ENCODE peak calls at places on chromosome 1, in nine cellular contexts. W is GM23248, I is WTC11, M is fibroblast of the conjunctiva, O is GM23338, J is transverse colon, F is EL, G is NCI-H82, S is left kidney. R is an unnamed sample.

GRCh38 chr1:161907266-161907665 is 116.4 kb downstream of the OLFML2B start:
- DNase-seq in W (no peak), I (no peak), M (no peak), O (no peak), J (no peak), F (no peak), G (no peak), S (no peak), R (peak; percentile 21)

GRCh38 chr1:88983791-88984552 is 8.5 kb downstream of the KYAT3 start:
- DNase-seq in W (peak; percentile 71), I (no peak), M (peak; percentile 31), O (peak; percentile 82), J (no peak), F (peak; percentile 57), G (peak; percentile 65), S (peak; percentile 76), R (no peak)

GRCh38 chr1:226304291-226304955 is 4.5 kb downstream of the LIN9 start:
- DNase-seq in W (no peak), I (no peak), M (no peak), O (peak; percentile 74), J (no peak), F (no peak), G (no peak), S (no peak), R (no peak)

GRCh38 chr1:22870201-22870871 is 102.3 kb downstream of the LACTBL1 start:
- DNase-seq in W (peak; percentile 8), I (no peak), M (no peak), O (no peak), J (no peak), F (no peak), G (peak; percentile 69), S (peak; percentile 66), R (peak; percentile 34)

GRCh38 chr1:13901041-13901440 is 201.1 kb downstream of the PRDM2 start:
- DNase-seq in W (no peak), I (no peak), M (peak; percentile 10), O (no peak), J (no peak), F (no peak), G (no peak), S (peak; percentile 66), R (no peak)

GRCh38 chr1:214004795-214005194 is 17.0 kb downstream of the PROX1 start:
- DNase-seq in W (no peak), I (no peak), M (no peak), O (no peak), J (no peak), F (no peak), G (no peak), S (no peak), R (no peak)

GRCh38 chr1:21509351-21510112 is at the start of gene ALPL:
- DNase-seq in W (no peak), I (peak; percentile 50), M (no peak), O (peak; percentile 64), J (no peak), F (no peak), G (no peak), S (peak; percentile 61), R (no peak)

GRCh38 chr1:151867785-151868403 is 14.4 kb upstream of the THEM5 start:
- DNase-seq in W (peak; percentile 92), I (no peak), M (peak; percentile 59), O (no peak), J (peak; percentile 15), F (peak; percentile 75), G (no peak), S (no peak), R (no peak)

GRCh38 chr1:102535829-102536505 is 539.2 kb upstream of the OLFM3 start:
- DNase-seq in W (no peak), I (no peak), M (no peak), O (no peak), J (no peak), F (no peak), G (no peak), S (no peak), R (no peak)

GRCh38 chr1:210455840-210456603 is 127.3 kb downstream of the HHAT start:
- DNase-seq in W (no peak), I (no peak), M (no peak), O (no peak), J (no peak), F (no peak), G (peak; percentile 56), S (no peak), R (no peak)

GRCh38 chr1:84936116-84936810 is 43.3 kb upstream of the LPAR3 start:
- DNase-seq in W (peak; percentile 73), I (no peak), M (peak; percentile 51), O (peak; percentile 87), J (peak; percentile 15), F (peak; percentile 69), G (peak; percentile 84), S (peak; percentile 88), R (no peak)

GRCh38 chr1:90550616-90551406 is 166.3 kb downstream of the BARHL2 start:
- DNase-seq in W (no peak), I (peak; percentile 41), M (no peak), O (peak; percentile 80), J (no peak), F (no peak), G (peak; percentile 61), S (peak; percentile 9), R (no peak)

GRCh38 chr1:216961516-216961915 is 238.3 kb upstream of the ESRRG start:
- DNase-seq in W (no peak), I (no peak), M (no peak), O (no peak), J (no peak), F (no peak), G (no peak), S (no peak), R (no peak)

GRCh38 chr1:156019946-156020292 is 832 bp downstream of the SSR2 start:
- DNase-seq in W (no peak), I (no peak), M (no peak), O (no peak), J (no peak), F (no peak), G (no peak), S (no peak), R (no peak)

R was measured in retinal pigment epithelial cell.